ENCODE peak calls at places on chromosomes 11 and 22, in six cellular contexts. C is mesothelial cell of epicardium, T is nucleus accumbens, I is PC-3, O is lower lobe of right lung, K is HTR-8/SVneo. B is an unnamed sample.

GRCh38 chr11:93490996-93491618 is 52.1 kb downstream of the SMCO4 start:
- DNase-seq in C (no peak), T (no peak), I (no peak), O (no peak), K (no peak), B (no peak)

GRCh38 chr11:91296628-91297027 is 928.0 kb upstream of the FAT3 start:
- DNase-seq in C (no peak), T (no peak), I (peak), O (no peak), K (no peak), B (no peak)

GRCh38 chr11:73752216-73752867 is 8.5 kb downstream of the RAB6A start:
- DNase-seq in C (no peak), T (no peak), I (no peak), O (peak), K (no peak), B (no peak)

GRCh38 chr11:79030448-79030847 is 410.4 kb downstream of the TENM4 start:
- DNase-seq in C (no peak), T (no peak), I (no peak), O (no peak), K (no peak), B (no peak)

GRCh38 chr11:116511684-116512083 is 261.1 kb downstream of the BUD13 start:
- DNase-seq in C (no peak), T (no peak), I (no peak), O (no peak), K (no peak), B (no peak)

GRCh38 chr22:50016988-50017700 is 4.6 kb upstream of the IL17REL start:
- DNase-seq in C (no peak), T (no peak), I (no peak), O (peak), K (peak), B (no peak)

GRCh38 chr11:88414385-88414861 is 76.9 kb upstream of the CTSC start:
- DNase-seq in C (peak), T (no peak), I (peak), O (no peak), K (peak), B (no peak)

GRCh38 chr11:30091728-30092127 is 74.9 kb upstream of the KCNA4 start:
- DNase-seq in C (no peak), T (no peak), I (no peak), O (no peak), K (no peak), B (no peak)

GRCh38 chr11:68315581-68315920 is 3.2 kb downstream of the LRP5 start:
- DNase-seq in C (no peak), T (no peak), I (no peak), O (no peak), K (no peak), B (no peak)

GRCh38 chr11:59802639-59803176 is 7.9 kb downstream of the MRPL16 start:
- DNase-seq in C (no peak), T (peak), I (peak), O (no peak), K (peak), B (no peak)

GRCh38 chr11:75966546-75967287 is 151.7 kb downstream of the UVRAG start:
- DNase-seq in C (no peak), T (no peak), I (peak), O (no peak), K (peak), B (no peak)

GRCh38 chr11:1260023-1260501 is 37.2 kb downstream of the MUC5B start:
- DNase-seq in C (no peak), T (no peak), I (peak), O (no peak), K (no peak), B (no peak)

GRCh38 chr11:65211293-65212105 is 29.8 kb downstream of the CAPN1 start:
- DNase-seq in C (no peak), T (no peak), I (no peak), O (no peak), K (no peak), B (no peak)

GRCh38 chr11:69231466-69232018 is 62.4 kb upstream of the MYEOV start:
- DNase-seq in C (no peak), T (no peak), I (no peak), O (no peak), K (no peak), B (no peak)

GRCh38 chr11:120336641-120337132 is 474 bp downstream of the ARHGEF12 start:
- DNase-seq in C (no peak), T (peak), I (peak), O (peak), K (no peak), B (peak)

GRCh38 chr11:96035744-96036087 is 111.8 kb upstream of the MTMR2 start:
- DNase-seq in C (no peak), T (no peak), I (no peak), O (no peak), K (no peak), B (no peak)

GRCh38 chr11:123122852-123123251 is 60.9 kb upstream of the HSPA8 start:
- DNase-seq in C (no peak), T (no peak), I (no peak), O (no peak), K (no peak), B (no peak)

GRCh38 chr11:38456371-38456770 is 1858.3 kb upstream of the RAG2 start:
- DNase-seq in C (no peak), T (no peak), I (peak), O (no peak), K (no peak), B (no peak)

GRCh38 chr11:119694334-119694733 is 34.7 kb downstream of the NECTIN1 start:
- DNase-seq in C (no peak), T (no peak), I (no peak), O (no peak), K (no peak), B (no peak)

GRCh38 chr22:17436382-17436951 is 67.2 kb downstream of the CECR2 start:
- DNase-seq in C (no peak), T (peak), I (no peak), O (no peak), K (no peak), B (no peak)

GRCh38 chr22:24564376-24565058 is 8.7 kb downstream of the SNRPD3 start:
- DNase-seq in C (no peak), T (no peak), I (no peak), O (no peak), K (no peak), B (no peak)

GRCh38 chr11:44852952-44853351 is 97.7 kb downstream of the TP53I11 start:
- DNase-seq in C (no peak), T (no peak), I (no peak), O (no peak), K (no peak), B (no peak)

GRCh38 chr11:5891216-5891800 is 1.7 kb upstream of the OR52E5 start:
- DNase-seq in C (no peak), T (no peak), I (peak), O (no peak), K (no peak), B (no peak)

B was measured in occipital lobe.